ENCODE peak calls at places on chromosomes 4 and X, in six cellular contexts. N is IMR-90, K is neuronal stem cell, W is trophoblast cell, L is mesenchymal stem cell, V is H1. F is an unnamed sample.

GRCh38 chr4:83107636-83108035 is 6.9 kb downstream of the PLAC8 start:
- DNase-seq in N (no peak), K (no peak), W (peak; percentile 16), L (no peak), V (no peak), F (no peak)

GRCh38 chr4:186554485-186554884 is 882 bp downstream of the MTNR1A start:
- DNase-seq in N (no peak), K (no peak), W (no peak), L (no peak), V (no peak), F (peak; percentile 78)

GRCh38 chr4:172871381-172871780 is 297.2 kb upstream of the GALNT7 start:
- DNase-seq in N (no peak), K (no peak), W (no peak), L (no peak), V (no peak), F (no peak)

GRCh38 chrX:151860827-151861226 is 51.9 kb upstream of the MAGEA4 start:
- DNase-seq in N (no peak), K (no peak), W (no peak), L (no peak), V (no peak), F (no peak)

GRCh38 chr4:73070072-73070385 is 513 bp upstream of the COX18 start:
- DNase-seq in N (no peak), K (no peak), W (no peak), L (no peak), V (no peak), F (no peak)

GRCh38 chrX:9033989-9034388 is at the start of gene FAM9B:
- DNase-seq in N (no peak), K (no peak), W (no peak), L (no peak), V (no peak), F (no peak)

GRCh38 chr4:14871676-14872430 is 130.4 kb upstream of the CPEB2 start:
- DNase-seq in N (no peak), K (no peak), W (peak; percentile 30), L (no peak), V (peak; percentile 61), F (peak; percentile 65)

GRCh38 chr4:168744021-168744420 is 247.2 kb downstream of the PALLD start:
- DNase-seq in N (peak; percentile 63), K (no peak), W (no peak), L (peak; percentile 85), V (no peak), F (no peak)

GRCh38 chrX:153946910-153947769 is 2.7 kb upstream of the RENBP start:
- DNase-seq in N (peak; percentile 68), K (peak; percentile 56), W (peak; percentile 93), L (peak; percentile 82), V (peak; percentile 77), F (peak; percentile 80)

GRCh38 chr4:2337131-2337723 is 75.3 kb upstream of the MXD4 start:
- DNase-seq in N (no peak), K (no peak), W (no peak), L (no peak), V (peak; percentile 41), F (no peak)

GRCh38 chrX:69289046-69289838 is 124.0 kb upstream of the PJA1 start:
- DNase-seq in N (no peak), K (no peak), W (no peak), L (no peak), V (no peak), F (no peak)

GRCh38 chr4:183996868-183997267 is 91.8 kb downstream of the STOX2 start:
- DNase-seq in N (peak; percentile 90), K (no peak), W (peak; percentile 76), L (peak; percentile 35), V (no peak), F (no peak)

GRCh38 chrX:148309413-148309812 is 191.0 kb upstream of the AFF2 start:
- DNase-seq in N (no peak), K (no peak), W (no peak), L (no peak), V (no peak), F (no peak)
- H3K14ac ChIP-seq in N (no peak overlapping the region), K (no peak overlapping the region), W (no peak overlapping the region), L (no peak overlapping the region), V (no peak overlapping the region), F (no peak overlapping the region)

GRCh38 chr4:6474705-6475457 is 2.5 kb upstream of the PPP2R2C start:
- DNase-seq in N (no peak), K (no peak), W (no peak), L (no peak), V (peak; percentile 35), F (peak; percentile 7)
- H3K23ac ChIP-seq in N (no peak overlapping the region), K (no peak overlapping the region), W (no peak overlapping the region), L (no peak overlapping the region), V (no peak overlapping the region), F (no peak overlapping the region)

GRCh38 chr4:8177956-8178355 is 19.3 kb upstream of the ABLIM2 start:
- DNase-seq in N (no peak), K (no peak), W (no peak), L (no peak), V (no peak), F (no peak)
- H3K14ac ChIP-seq in N (no peak overlapping the region), K (peak overlapping the region; percentile 60), W (no peak overlapping the region), L (no peak overlapping the region), V (no peak overlapping the region), F (no peak overlapping the region)

GRCh38 chr4:78336093-78336943 is 215.3 kb upstream of the ANXA3 start:
- DNase-seq in N (peak; percentile 1), K (no peak), W (peak; percentile 10), L (peak; percentile 28), V (no peak), F (no peak)
- H3K23ac ChIP-seq in N (no peak overlapping the region), K (no peak overlapping the region), W (no peak overlapping the region), L (no peak overlapping the region), V (no peak overlapping the region), F (no peak overlapping the region)